ENCODE peak calls at places on chromosomes 4 and X, in four cellular contexts. B, P, Q and T are unnamed samples.

GRCh38 chr4:40525811-40526598 is 103.7 kb downstream of the RBM47 start:
- DNase-seq in B (peak; percentile 36), P (no peak), Q (peak; percentile 45), T (no peak)

GRCh38 chr4:77636902-77637301 is 31.3 kb downstream of the CXCL13 start:
- DNase-seq in B (no peak), P (no peak), Q (no peak), T (no peak)

GRCh38 chrX:41333744-41333993 is 293 bp upstream of the DDX3X start:
- DNase-seq in B (no peak), P (peak; percentile 91), Q (no peak), T (no peak)

GRCh38 chr4:145041378-145041777 is 56.6 kb downstream of the ANAPC10 start:
- DNase-seq in B (no peak), P (peak; percentile 59), Q (no peak), T (no peak)

GRCh38 chr4:122898370-122899150 is 23.8 kb downstream of the NUDT6 start:
- DNase-seq in B (no peak), P (no peak), Q (no peak), T (no peak)

GRCh38 chrX:106917830-106918500 is 2.2 kb upstream of the CLDN2 start:
- DNase-seq in B (no peak), P (no peak), Q (no peak), T (no peak)

GRCh38 chrX:48754124-48754667 is 7.4 kb upstream of the GLOD5 start:
- DNase-seq in B (no peak), P (no peak), Q (no peak), T (no peak)

GRCh38 chr4:183321079-183321478 is 1.0 kb upstream of the CLDN22 start:
- DNase-seq in B (no peak), P (no peak), Q (no peak), T (no peak)

GRCh38 chrX:153777261-153778090 is 3.4 kb upstream of the SRPK3 start:
- DNase-seq in B (no peak), P (no peak), Q (no peak), T (peak; percentile 37)

GRCh38 chr4:172726001-172726423 is 442.6 kb upstream of the GALNT7 start:
- DNase-seq in B (no peak), P (no peak), Q (no peak), T (no peak)

DNA sequence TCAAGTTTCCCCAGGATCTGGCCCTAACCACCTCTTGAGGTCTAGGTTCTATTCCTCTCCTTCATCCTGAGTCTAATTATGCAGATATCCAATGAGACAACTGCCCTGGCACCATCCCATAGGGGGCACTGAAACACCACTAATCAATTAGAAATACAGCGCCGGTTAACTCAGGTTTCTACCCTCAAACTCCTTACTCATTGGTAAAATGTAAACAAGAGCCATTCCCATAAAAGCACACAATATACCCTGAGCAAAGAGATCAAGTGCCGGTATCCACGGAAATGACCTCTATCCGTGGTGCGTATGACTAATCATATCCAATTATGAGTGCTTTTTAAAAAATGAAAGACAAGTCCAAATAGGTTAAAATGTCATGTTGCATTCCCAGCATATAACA is 141.3 kb downstream of the MAML3 start:
- DNase-seq in B (peak; percentile 60), P (no peak), Q (peak; percentile 15), T (peak; percentile 33)
- TF ChIP-seq USF1 in B (no peak), P (no peak), Q (no peak), T (no peak)

GRCh38 chr4:10129196-10130185 is 12.9 kb upstream of the WDR1 start:
- DNase-seq in B (no peak), P (no peak), Q (no peak), T (no peak)
- TF ChIP-seq USF1 in B (no peak), P (no peak), Q (no peak), T (no peak)

GRCh38 chr4:83268491-83268890 is 16.1 kb downstream of the COQ2 start:
- DNase-seq in B (no peak), P (no peak), Q (no peak), T (no peak)
- TF ChIP-seq USF1 in B (no peak), P (no peak), Q (no peak), T (no peak)

GRCh38 chr4:20251796-20252655 is at the start of gene SLIT2:
- DNase-seq in B (peak; percentile 85), P (no peak), Q (peak; percentile 47), T (peak; percentile 96)

GRCh38 chr4:20253799-20254409 is 2.2 kb downstream of the SLIT2 start:
- DNase-seq in B (peak; percentile 24), P (no peak), Q (no peak), T (peak; percentile 67)

GRCh38 chr4:20252656-20253271 is 1.1 kb downstream of the SLIT2 start:
- DNase-seq in B (peak; percentile 33), P (no peak), Q (no peak), T (peak; percentile 55)

GRCh38 chr4:20254517-20255250 is 3.0 kb downstream of the SLIT2 start:
- DNase-seq in B (peak; percentile 62), P (no peak), Q (no peak), T (peak; percentile 54)

GRCh38 chr4:20253272-20253798 is 1.6 kb downstream of the SLIT2 start:
- DNase-seq in B (no peak), P (no peak), Q (no peak), T (no peak)
- TF ChIP-seq USF1 in B (no peak), P (no peak), Q (no peak), T (no peak)

GRCh38 chr4:114601304-114602052 is 2.9 kb downstream of the UGT8 start:
- DNase-seq in B (no peak), P (peak; percentile 32), Q (no peak), T (no peak)
- TF ChIP-seq USF1 in B (no peak), P (no peak), Q (no peak), T (no peak)

GRCh38 chr4:26219206-26219605 is 101.6 kb upstream of the RBPJ start:
- DNase-seq in B (no peak), P (no peak), Q (no peak), T (no peak)

GRCh38 chr4:26220704-26221103 is 100.1 kb upstream of the RBPJ start:
- DNase-seq in B (no peak), P (no peak), Q (no peak), T (no peak)

GRCh38 chr4:26218677-26219181 is 102.1 kb upstream of the RBPJ start:
- DNase-seq in B (no peak), P (peak; percentile 5), Q (no peak), T (peak; percentile 56)

GRCh38 chr4:26226978-26227377 is 93.8 kb upstream of the RBPJ start:
- DNase-seq in B (no peak), P (no peak), Q (no peak), T (no peak)

GRCh38 chr4:26223160-26223559 is 97.7 kb upstream of the RBPJ start:
- DNase-seq in B (no peak), P (no peak), Q (no peak), T (no peak)
- TF ChIP-seq USF1 in B (no peak), P (no peak), Q (no peak), T (no peak)

DNA sequence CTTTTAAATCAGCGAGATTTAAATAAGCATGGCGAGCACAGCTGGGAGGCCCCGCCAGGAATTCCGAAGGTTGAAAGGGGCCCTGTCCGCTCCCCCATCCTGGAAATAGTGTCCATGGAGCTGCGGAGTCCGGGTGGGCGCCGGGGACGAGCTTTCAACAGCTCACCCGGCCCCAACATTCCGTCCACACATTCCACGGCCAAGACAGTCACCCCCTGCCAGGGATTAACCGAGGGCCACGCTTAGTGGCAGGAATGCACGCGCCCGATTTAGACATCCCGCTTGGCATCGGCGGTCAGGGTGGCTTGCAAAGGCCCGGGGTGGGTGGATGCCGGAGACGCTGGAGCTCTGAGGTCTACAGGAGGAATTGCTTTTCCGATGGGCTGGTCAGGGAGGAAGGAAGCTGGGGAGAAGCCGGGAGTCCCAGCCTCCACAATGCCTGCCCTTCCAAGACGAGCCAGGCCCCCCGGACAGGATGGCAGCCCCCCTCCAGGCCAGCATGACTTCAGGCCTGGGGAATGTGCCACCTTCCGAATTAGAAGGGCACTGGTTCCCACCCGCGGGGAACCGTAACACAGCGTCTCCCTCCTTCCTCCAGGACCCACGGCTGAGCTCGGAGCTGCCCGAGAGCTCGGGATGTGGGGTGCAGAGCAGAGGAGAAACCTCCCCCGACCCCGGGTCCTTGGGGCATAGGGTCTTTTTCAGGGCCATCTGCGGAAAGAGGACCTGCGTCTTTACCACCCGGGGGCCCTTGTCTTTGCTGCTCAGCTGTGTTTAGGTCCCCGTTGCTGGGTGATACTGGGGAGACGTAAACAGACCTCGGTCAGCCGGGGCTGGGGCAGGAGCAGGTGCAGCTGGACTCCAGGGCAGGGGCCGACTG is 26.9 kb upstream of the PPP2R3B start:
- DNase-seq in B (peak; percentile 63), P (no peak), Q (no peak), T (no peak)
- TF ChIP-seq USF1 in B (no peak), P (no peak), Q (no peak), T (no peak)